ENCODE peak calls at places on chromosomes 7 and 10, in ten cellular contexts. One of them, this sample, is unnamed.

GRCh38 chr10:100089241-100089640 is 7.6 kb upstream of the CPN1 start:
- DNase-seq in stimulated activated naive CD4-positive, alpha-beta T cell: no peak
- DNase-seq in astrocyte: no peak
- DNase-seq in T-cell: no peak
- DNase-seq in heart right ventricle: no peak
- DNase-seq in brain microvascular endothelial cell: no peak
- DNase-seq in iPS DF 6.9: no peak
- DNase-seq in GOT3: no peak
- DNase-seq in omental fat pad: no peak
- DNase-seq in A549: no peak
- DNase-seq in this sample: no peak

GRCh38 chr7:43308913-43309789 is 196.7 kb downstream of the HECW1 start:
- DNase-seq in GOT3: no peak
- DNase-seq in brain microvascular endothelial cell: no peak
- DNase-seq in omental fat pad: no peak
- DNase-seq in heart right ventricle: no peak
- DNase-seq in T-cell: no peak
- DNase-seq in A549: no peak
- DNase-seq in stimulated activated naive CD4-positive, alpha-beta T cell: no peak
- DNase-seq in iPS DF 6.9: no peak
- DNase-seq in astrocyte: no peak
- DNase-seq in this sample: no peak

GRCh38 chr7:31858051-31858450 is 171.0 kb downstream of the PPP1R17 start:
- DNase-seq in heart right ventricle: no peak
- DNase-seq in astrocyte: no peak
- DNase-seq in stimulated activated naive CD4-positive, alpha-beta T cell: no peak
- DNase-seq in brain microvascular endothelial cell: no peak
- DNase-seq in T-cell: no peak
- DNase-seq in GOT3: no peak
- DNase-seq in A549: no peak
- DNase-seq in omental fat pad: no peak
- DNase-seq in iPS DF 6.9: no peak
- DNase-seq in this sample: no peak

GRCh38 chr10:11713186-11713743 is 28.9 kb upstream of the ECHDC3 start:
- DNase-seq in A549: no peak
- DNase-seq in heart right ventricle: peak
- DNase-seq in brain microvascular endothelial cell: peak
- DNase-seq in omental fat pad: no peak
- DNase-seq in GOT3: no peak
- DNase-seq in stimulated activated naive CD4-positive, alpha-beta T cell: no peak
- DNase-seq in astrocyte: peak
- DNase-seq in iPS DF 6.9: no peak
- DNase-seq in T-cell: no peak
- DNase-seq in this sample: no peak

GRCh38 chr7:348962-349755 is 59.2 kb downstream of the FOXL3 start:
- DNase-seq in astrocyte: no peak
- DNase-seq in T-cell: no peak
- DNase-seq in omental fat pad: no peak
- DNase-seq in stimulated activated naive CD4-positive, alpha-beta T cell: no peak
- DNase-seq in iPS DF 6.9: no peak
- DNase-seq in brain microvascular endothelial cell: no peak
- DNase-seq in heart right ventricle: no peak
- DNase-seq in GOT3: no peak
- DNase-seq in A549: no peak
- DNase-seq in this sample: no peak

GRCh38 chr7:6558837-6559236 is 7.6 kb upstream of the GRID2IP start:
- DNase-seq in iPS DF 6.9: no peak
- DNase-seq in heart right ventricle: no peak
- DNase-seq in brain microvascular endothelial cell: peak
- DNase-seq in T-cell: no peak
- DNase-seq in stimulated activated naive CD4-positive, alpha-beta T cell: peak
- DNase-seq in GOT3: no peak
- DNase-seq in A549: peak
- DNase-seq in omental fat pad: no peak
- DNase-seq in astrocyte: no peak
- DNase-seq in this sample: no peak

GRCh38 chr7:29146082-29146706 is at the start of gene CPVL:
- DNase-seq in T-cell: no peak
- DNase-seq in A549: no peak
- DNase-seq in GOT3: no peak
- DNase-seq in heart right ventricle: peak
- DNase-seq in stimulated activated naive CD4-positive, alpha-beta T cell: no peak
- DNase-seq in brain microvascular endothelial cell: no peak
- DNase-seq in omental fat pad: no peak
- DNase-seq in iPS DF 6.9: peak
- DNase-seq in astrocyte: no peak
- DNase-seq in this sample: no peak

GRCh38 chr7:51929818-51930217 is 613.2 kb upstream of the COBL start:
- DNase-seq in A549: no peak
- DNase-seq in GOT3: no peak
- DNase-seq in stimulated activated naive CD4-positive, alpha-beta T cell: no peak
- DNase-seq in iPS DF 6.9: no peak
- DNase-seq in brain microvascular endothelial cell: no peak
- DNase-seq in astrocyte: no peak
- DNase-seq in T-cell: no peak
- DNase-seq in omental fat pad: no peak
- DNase-seq in heart right ventricle: no peak
- DNase-seq in this sample: no peak

GRCh38 chr10:26697922-26698608 is 564 bp downstream of the PDSS1 start:
- DNase-seq in GOT3: no peak
- DNase-seq in iPS DF 6.9: no peak
- DNase-seq in T-cell: no peak
- DNase-seq in A549: peak
- DNase-seq in heart right ventricle: no peak
- DNase-seq in stimulated activated naive CD4-positive, alpha-beta T cell: no peak
- DNase-seq in brain microvascular endothelial cell: no peak
- DNase-seq in omental fat pad: no peak
- DNase-seq in astrocyte: no peak
- DNase-seq in this sample: no peak

GRCh38 chr10:74900297-74900696 is 73.9 kb downstream of the KAT6B start:
- DNase-seq in heart right ventricle: no peak
- DNase-seq in iPS DF 6.9: no peak
- DNase-seq in T-cell: no peak
- DNase-seq in brain microvascular endothelial cell: no peak
- DNase-seq in A549: no peak
- DNase-seq in stimulated activated naive CD4-positive, alpha-beta T cell: no peak
- DNase-seq in astrocyte: no peak
- DNase-seq in omental fat pad: no peak
- DNase-seq in GOT3: no peak
- DNase-seq in this sample: no peak

GRCh38 chr7:1590887-1591286 is 21.1 kb upstream of the PSMG3 start:
- DNase-seq in GOT3: no peak
- DNase-seq in heart right ventricle: no peak
- DNase-seq in iPS DF 6.9: no peak
- DNase-seq in omental fat pad: no peak
- DNase-seq in A549: no peak
- DNase-seq in brain microvascular endothelial cell: no peak
- DNase-seq in T-cell: no peak
- DNase-seq in stimulated activated naive CD4-positive, alpha-beta T cell: no peak
- DNase-seq in astrocyte: no peak
- DNase-seq in this sample: no peak

GRCh38 chr7:13282377-13282980 is 595.0 kb downstream of the ARL4A start:
- DNase-seq in GOT3: no peak
- DNase-seq in A549: no peak
- DNase-seq in brain microvascular endothelial cell: peak
- DNase-seq in stimulated activated naive CD4-positive, alpha-beta T cell: no peak
- DNase-seq in iPS DF 6.9: no peak
- DNase-seq in heart right ventricle: no peak
- DNase-seq in T-cell: no peak
- DNase-seq in astrocyte: peak
- DNase-seq in omental fat pad: no peak
- DNase-seq in this sample: no peak

GRCh38 chr10:50375745-50376144 is 124.4 kb upstream of the ASAH2 start:
- DNase-seq in astrocyte: no peak
- DNase-seq in iPS DF 6.9: no peak
- DNase-seq in GOT3: no peak
- DNase-seq in omental fat pad: no peak
- DNase-seq in A549: no peak
- DNase-seq in brain microvascular endothelial cell: no peak
- DNase-seq in stimulated activated naive CD4-positive, alpha-beta T cell: no peak
- DNase-seq in heart right ventricle: no peak
- DNase-seq in T-cell: no peak
- DNase-seq in this sample: no peak

GRCh38 chr7:81501220-81501619 is 268.6 kb downstream of the HGF start:
- DNase-seq in iPS DF 6.9: no peak
- DNase-seq in omental fat pad: no peak
- DNase-seq in heart right ventricle: no peak
- DNase-seq in GOT3: no peak
- DNase-seq in A549: no peak
- DNase-seq in T-cell: no peak
- DNase-seq in stimulated activated naive CD4-positive, alpha-beta T cell: no peak
- DNase-seq in brain microvascular endothelial cell: peak
- DNase-seq in astrocyte: peak
- DNase-seq in this sample: no peak

GRCh38 chr10:97179731-97180366 is 5.9 kb downstream of the SLIT1 start:
- DNase-seq in astrocyte: no peak
- DNase-seq in brain microvascular endothelial cell: no peak
- DNase-seq in heart right ventricle: no peak
- DNase-seq in T-cell: no peak
- DNase-seq in iPS DF 6.9: no peak
- DNase-seq in omental fat pad: no peak
- DNase-seq in GOT3: no peak
- DNase-seq in A549: no peak
- DNase-seq in stimulated activated naive CD4-positive, alpha-beta T cell: no peak
- DNase-seq in this sample: no peak

GRCh38 chr7:156650042-156650441 is 9.5 kb downstream of the RNF32 start:
- DNase-seq in T-cell: no peak
- DNase-seq in iPS DF 6.9: no peak
- DNase-seq in GOT3: no peak
- DNase-seq in brain microvascular endothelial cell: no peak
- DNase-seq in heart right ventricle: no peak
- DNase-seq in A549: no peak
- DNase-seq in omental fat pad: no peak
- DNase-seq in astrocyte: no peak
- DNase-seq in stimulated activated naive CD4-positive, alpha-beta T cell: no peak
- DNase-seq in this sample: no peak

GRCh38 chr10:26274391-26274790 is 57.8 kb downstream of the GAD2 start:
- DNase-seq in GOT3: no peak
- DNase-seq in iPS DF 6.9: no peak
- DNase-seq in brain microvascular endothelial cell: no peak
- DNase-seq in A549: no peak
- DNase-seq in astrocyte: no peak
- DNase-seq in stimulated activated naive CD4-positive, alpha-beta T cell: no peak
- DNase-seq in omental fat pad: no peak
- DNase-seq in T-cell: no peak
- DNase-seq in heart right ventricle: peak
- DNase-seq in this sample: no peak

GRCh38 chr10:110340821-110341220 is 36.1 kb upstream of the SMNDC1 start:
- DNase-seq in omental fat pad: no peak
- DNase-seq in GOT3: no peak
- DNase-seq in stimulated activated naive CD4-positive, alpha-beta T cell: no peak
- DNase-seq in brain microvascular endothelial cell: no peak
- DNase-seq in A549: no peak
- DNase-seq in iPS DF 6.9: no peak
- DNase-seq in T-cell: no peak
- DNase-seq in heart right ventricle: no peak
- DNase-seq in astrocyte: peak
- DNase-seq in this sample: no peak

GRCh38 chr10:22344204-22344603 is 1.1 kb upstream of the SPAG6 start:
- DNase-seq in A549: no peak
- DNase-seq in iPS DF 6.9: no peak
- DNase-seq in omental fat pad: no peak
- DNase-seq in heart right ventricle: no peak
- DNase-seq in GOT3: no peak
- DNase-seq in astrocyte: no peak
- DNase-seq in brain microvascular endothelial cell: no peak
- DNase-seq in T-cell: no peak
- DNase-seq in stimulated activated naive CD4-positive, alpha-beta T cell: no peak
- DNase-seq in this sample: no peak

GRCh38 chr7:17617380-17617779 is 318.9 kb downstream of the AHR start:
- DNase-seq in iPS DF 6.9: no peak
- DNase-seq in omental fat pad: no peak
- DNase-seq in astrocyte: no peak
- DNase-seq in brain microvascular endothelial cell: no peak
- DNase-seq in T-cell: no peak
- DNase-seq in stimulated activated naive CD4-positive, alpha-beta T cell: no peak
- DNase-seq in A549: no peak
- DNase-seq in GOT3: no peak
- DNase-seq in heart right ventricle: no peak
- DNase-seq in this sample: no peak

GRCh38 chr10:92377962-92378361 is 87.0 kb downstream of the MARCHF5 start:
- DNase-seq in stimulated activated naive CD4-positive, alpha-beta T cell: no peak
- DNase-seq in iPS DF 6.9: no peak
- DNase-seq in T-cell: no peak
- DNase-seq in heart right ventricle: no peak
- DNase-seq in omental fat pad: no peak
- DNase-seq in GOT3: no peak
- DNase-seq in astrocyte: no peak
- DNase-seq in A549: no peak
- DNase-seq in brain microvascular endothelial cell: no peak
- DNase-seq in this sample: no peak

GRCh38 chr7:26609082-26609481 is 255.3 kb downstream of the SKAP2 start:
- DNase-seq in GOT3: no peak
- DNase-seq in iPS DF 6.9: no peak
- DNase-seq in stimulated activated naive CD4-positive, alpha-beta T cell: no peak
- DNase-seq in brain microvascular endothelial cell: no peak
- DNase-seq in astrocyte: no peak
- DNase-seq in heart right ventricle: no peak
- DNase-seq in omental fat pad: no peak
- DNase-seq in T-cell: no peak
- DNase-seq in A549: no peak
- DNase-seq in this sample: no peak

GRCh38 chr10:21813944-21814343 is 189.6 kb downstream of the DNAJC1 start:
- DNase-seq in T-cell: no peak
- DNase-seq in GOT3: no peak
- DNase-seq in astrocyte: no peak
- DNase-seq in A549: no peak
- DNase-seq in omental fat pad: no peak
- DNase-seq in iPS DF 6.9: no peak
- DNase-seq in brain microvascular endothelial cell: no peak
- DNase-seq in stimulated activated naive CD4-positive, alpha-beta T cell: no peak
- DNase-seq in heart right ventricle: no peak
- DNase-seq in this sample: no peak

GRCh38 chr7:91628742-91629141 is 251.8 kb downstream of the MTERF1 start:
- DNase-seq in astrocyte: no peak
- DNase-seq in GOT3: no peak
- DNase-seq in A549: no peak
- DNase-seq in stimulated activated naive CD4-positive, alpha-beta T cell: no peak
- DNase-seq in iPS DF 6.9: no peak
- DNase-seq in T-cell: no peak
- DNase-seq in brain microvascular endothelial cell: no peak
- DNase-seq in omental fat pad: no peak
- DNase-seq in heart right ventricle: peak
- DNase-seq in this sample: no peak

GRCh38 chr7:27184342-27185012 is 555 bp downstream of the HOXA11 start:
- DNase-seq in omental fat pad: peak
- DNase-seq in iPS DF 6.9: no peak
- DNase-seq in stimulated activated naive CD4-positive, alpha-beta T cell: no peak
- DNase-seq in heart right ventricle: no peak
- DNase-seq in astrocyte: no peak
- DNase-seq in A549: peak
- DNase-seq in GOT3: no peak
- DNase-seq in T-cell: no peak
- DNase-seq in brain microvascular endothelial cell: no peak
- DNase-seq in this sample: no peak

GRCh38 chr10:48450811-48451466 is 144.5 kb downstream of the MAPK8 start:
- DNase-seq in T-cell: no peak
- DNase-seq in omental fat pad: no peak
- DNase-seq in A549: no peak
- DNase-seq in GOT3: no peak
- DNase-seq in heart right ventricle: no peak
- DNase-seq in brain microvascular endothelial cell: no peak
- DNase-seq in astrocyte: no peak
- DNase-seq in stimulated activated naive CD4-positive, alpha-beta T cell: no peak
- DNase-seq in iPS DF 6.9: no peak
- DNase-seq in this sample: no peak

GRCh38 chr10:106500585-106501525 is 663.7 kb downstream of the SORCS1 start:
- DNase-seq in stimulated activated naive CD4-positive, alpha-beta T cell: no peak
- DNase-seq in brain microvascular endothelial cell: no peak
- DNase-seq in omental fat pad: no peak
- DNase-seq in T-cell: no peak
- DNase-seq in iPS DF 6.9: no peak
- DNase-seq in GOT3: no peak
- DNase-seq in astrocyte: peak
- DNase-seq in heart right ventricle: no peak
- DNase-seq in A549: no peak
- DNase-seq in this sample: no peak

GRCh38 chr10:21260060-21260792 is 265.3 kb downstream of the SKIDA1 start:
- DNase-seq in iPS DF 6.9: no peak
- DNase-seq in heart right ventricle: no peak
- DNase-seq in stimulated activated naive CD4-positive, alpha-beta T cell: no peak
- DNase-seq in omental fat pad: no peak
- DNase-seq in astrocyte: no peak
- DNase-seq in GOT3: no peak
- DNase-seq in T-cell: no peak
- DNase-seq in A549: no peak
- DNase-seq in brain microvascular endothelial cell: no peak
- DNase-seq in this sample: no peak